ENCODE peak calls at places on chromosomes 2 and 18, in six cellular contexts. F is uterus; U is keratinocyte; G is aorta; E is naive thymus-derived CD4-positive, alpha-beta T cell; M is lower lobe of right lung. Y is an unnamed sample.

GRCh38 chr2:5748941-5749731 is 57.0 kb downstream of the SOX11 start:
- DNase-seq in F (no peak), G (no peak), E (no peak), M (no peak), U (no peak), Y (no peak)

GRCh38 chr2:27492557-27492956 is 2.4 kb downstream of the FNDC4 start:
- DNase-seq in M (no peak), E (no peak), F (no peak), G (no peak), U (no peak), Y (no peak)

GRCh38 chr18:76441002-76441667 is 53.9 kb downstream of the ZNF516 start:
- DNase-seq in U (no peak), E (no peak), G (no peak), F (no peak), M (no peak), Y (no peak)

GRCh38 chr18:79133724-79134123 is 64.5 kb downstream of the ATP9B start:
- DNase-seq in E (no peak), G (no peak), M (no peak), U (no peak), F (no peak), Y (no peak)

GRCh38 chr2:240567137-240567871 is 980 bp upstream of the RNPEPL1 start:
- DNase-seq in U (no peak), M (peak; percentile 57), E (peak; percentile 14), G (peak; percentile 79), F (peak; percentile 28), Y (peak; percentile 49)

GRCh38 chr2:157831573-157832315 is 44.4 kb downstream of the ACVR1 start:
- DNase-seq in E (no peak), G (no peak), U (no peak), M (no peak), F (no peak), Y (no peak)

GRCh38 chr2:21763501-21763900 is 639.7 kb downstream of the TDRD15 start:
- DNase-seq in E (no peak), M (no peak), F (no peak), G (no peak), U (no peak), Y (no peak)

GRCh38 chr2:15557947-15558346 is 3.2 kb downstream of the NBAS start:
- DNase-seq in U (no peak), F (no peak), G (no peak), E (no peak), M (no peak), Y (no peak)

GRCh38 chr2:175679231-175679630 is 322.8 kb downstream of the LNPK start:
- DNase-seq in F (no peak), E (no peak), U (no peak), M (no peak), G (no peak), Y (no peak)

GRCh38 chr2:88080545-88080944 is 12.9 kb downstream of the SMYD1 start:
- DNase-seq in E (no peak), U (no peak), M (no peak), G (no peak), F (no peak), Y (no peak)

GRCh38 chr18:3012306-3012919 is 531 bp downstream of the LPIN2 start:
- DNase-seq in G (peak; percentile 87), U (no peak), M (no peak), E (peak; percentile 42), F (peak; percentile 38), Y (no peak)

GRCh38 chr2:226776104-226776503 is 23.5 kb downstream of the IRS1 start:
- DNase-seq in E (no peak), U (no peak), F (no peak), M (no peak), G (no peak), Y (no peak)

GRCh38 chr18:23207191-23207955 is 72.1 kb downstream of the CABLES1 start:
- DNase-seq in U (no peak), F (no peak), G (no peak), E (no peak), M (no peak), Y (no peak)

GRCh38 chr2:205706769-205707375 is 24.6 kb downstream of the NRP2 start:
- DNase-seq in U (no peak), G (no peak), M (peak; percentile 72), E (no peak), F (peak; percentile 83), Y (peak; percentile 70)

GRCh38 chr18:37669991-37670534 is 104.5 kb upstream of the CELF4 start:
- DNase-seq in M (no peak), U (no peak), F (no peak), E (no peak), G (no peak), Y (no peak)

DNA sequence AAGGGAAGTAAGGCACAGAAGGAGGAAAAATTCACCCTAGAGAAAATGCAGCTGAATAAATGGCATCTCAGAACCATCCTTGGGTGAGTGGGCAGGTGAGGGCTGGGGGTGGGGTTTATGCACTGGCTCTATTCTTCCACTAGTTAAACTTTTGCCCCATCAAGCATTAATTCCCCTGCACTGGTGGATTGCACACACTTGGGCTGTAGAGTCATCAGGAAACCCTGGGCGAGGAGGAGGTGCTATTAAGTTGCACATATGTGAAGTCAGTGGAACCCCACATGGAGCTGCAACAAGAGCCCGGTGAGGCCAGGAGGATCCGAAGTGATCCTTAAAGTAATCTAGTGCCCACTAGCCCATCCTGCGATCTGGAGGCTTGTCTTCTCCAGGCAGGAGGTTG is 6.8 kb upstream of the DNAJB2 start:
- DNase-seq in G (peak; percentile 50), E (no peak), U (no peak), M (no peak), F (no peak), Y (no peak)
- H3K27ac ChIP-seq in G (no peak overlapping the region), E (no peak overlapping the region), U (no peak overlapping the region), M (no peak overlapping the region), F (no peak overlapping the region), Y (no peak overlapping the region)

GRCh38 chr2:213241817-213242216 is 42.4 kb upstream of the SPAG16 start:
- DNase-seq in G (no peak), E (no peak), U (no peak), M (no peak), F (no peak), Y (no peak)

GRCh38 chr2:213237787-213238186 is 46.5 kb upstream of the SPAG16 start:
- DNase-seq in F (no peak), G (no peak), E (no peak), U (no peak), M (no peak), Y (no peak)

GRCh38 chr2:213237251-213237650 is 47.0 kb upstream of the SPAG16 start:
- DNase-seq in M (no peak), E (no peak), G (no peak), U (no peak), F (no peak), Y (no peak)

GRCh38 chr2:213235741-213236140 is 48.5 kb upstream of the SPAG16 start:
- DNase-seq in G (no peak), U (no peak), F (no peak), M (no peak), E (no peak), Y (no peak)

DNA sequence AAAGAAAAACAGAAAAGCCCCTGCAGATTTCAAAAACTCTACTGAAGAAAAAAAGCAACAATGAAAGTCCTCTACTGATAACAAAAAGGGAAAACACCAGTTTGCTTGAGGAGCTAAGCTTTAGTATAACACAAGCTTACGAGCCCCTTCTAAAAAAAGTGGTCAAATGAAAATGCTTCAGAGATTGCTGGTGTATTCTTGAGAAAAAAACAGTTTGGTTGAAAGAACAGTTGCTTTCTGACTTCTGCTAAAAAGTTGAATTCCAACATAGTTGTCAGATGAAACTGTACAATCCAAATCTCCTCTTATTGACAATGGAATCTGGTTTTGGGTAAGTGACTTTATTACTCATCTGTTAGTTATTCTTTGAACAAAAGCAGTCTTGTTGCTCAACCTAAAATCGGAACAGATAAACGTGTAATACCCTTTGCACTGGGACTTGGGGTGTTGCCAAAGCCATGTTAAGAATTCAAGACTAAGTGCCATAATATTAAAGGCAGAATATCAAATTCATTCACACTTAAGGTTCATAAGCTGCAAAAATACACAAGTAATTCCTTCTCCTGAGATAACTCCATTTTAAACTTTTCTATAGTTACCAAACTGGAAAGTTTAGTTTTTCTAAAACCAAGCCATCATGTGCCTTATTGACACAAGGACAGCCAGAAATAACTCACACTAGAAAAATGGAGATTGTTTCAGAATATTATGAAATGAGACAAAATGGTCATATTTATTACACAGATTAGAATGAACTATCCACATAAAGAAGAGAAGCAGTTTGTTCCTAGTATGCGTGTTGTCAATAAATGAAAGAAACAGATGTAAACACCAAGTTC is 45.3 kb upstream of the SPAG16 start:
- DNase-seq in F (no peak), E (no peak), G (no peak), M (no peak), U (peak; percentile 83), Y (no peak)
- H3K27ac ChIP-seq in F (no peak overlapping the region), E (no peak overlapping the region), G (no peak overlapping the region), M (peak overlapping the region; percentile 33), U (peak overlapping the region; percentile 22), Y (peak overlapping the region; percentile 30)

GRCh38 chr2:64067326-64067725 is 48.1 kb upstream of the VPS54 start:
- DNase-seq in E (no peak), G (no peak), U (no peak), F (no peak), M (no peak), Y (no peak)

GRCh38 chr2:64065516-64065915 is 46.3 kb upstream of the VPS54 start:
- DNase-seq in M (no peak), E (no peak), U (no peak), F (no peak), G (no peak), Y (no peak)

GRCh38 chr2:64063924-64064331 is 44.7 kb upstream of the VPS54 start:
- DNase-seq in U (no peak), M (no peak), F (no peak), E (no peak), G (no peak), Y (no peak)

GRCh38 chr2:64062840-64063239 is 43.6 kb upstream of the VPS54 start:
- DNase-seq in M (no peak), E (no peak), F (no peak), G (no peak), U (peak; percentile 25), Y (no peak)

GRCh38 chr2:64063454-64063853 is 44.2 kb upstream of the VPS54 start:
- DNase-seq in M (no peak), E (no peak), U (no peak), G (no peak), F (no peak), Y (no peak)
- H3K27ac ChIP-seq in M (peak overlapping the region; percentile 70), E (peak overlapping the region; percentile 51), U (peak overlapping the region; percentile 62), G (no peak overlapping the region), F (no peak overlapping the region), Y (peak overlapping the region; percentile 20)

DNA sequence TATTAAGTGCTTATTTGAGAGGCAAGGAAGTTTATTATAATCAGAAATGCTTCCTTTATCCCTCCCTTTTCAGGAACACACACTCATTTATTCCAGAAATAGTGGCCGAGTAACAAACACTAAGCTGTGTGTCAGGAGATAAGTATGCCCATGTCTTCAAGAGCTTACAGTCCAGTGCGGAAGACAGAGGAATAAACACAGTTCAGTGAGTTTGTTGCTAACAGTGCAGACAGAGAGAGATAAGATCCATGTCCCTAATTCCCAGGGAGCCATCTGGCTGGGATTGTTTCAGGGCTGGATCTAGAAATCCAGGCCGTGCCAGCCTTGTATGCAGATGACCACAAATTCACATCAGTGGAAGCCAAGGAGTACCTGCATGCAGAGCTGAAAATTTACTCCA is 151.4 kb downstream of the ANTXR1 start:
- DNase-seq in F (no peak), M (no peak), E (no peak), U (no peak), G (no peak), Y (no peak)
- H3K27ac ChIP-seq in F (peak overlapping the region; percentile 38), M (peak overlapping the region; percentile 15), E (no peak overlapping the region), U (no peak overlapping the region), G (peak overlapping the region; percentile 61), Y (peak overlapping the region; percentile 74)

Y was measured in left lung.